ENCODE peak calls at places on chromosomes 13 and 19, in ten cellular contexts. C, Z, U, B, T, L, I, X, H and Q are unnamed samples.

GRCh38 chr19:4976412-4977298 is 7.7 kb downstream of the KDM4B start:
- DNase-seq in C (peak), Z (peak), U (no peak), B (no peak), T (peak), L (no peak), I (peak), X (peak), H (peak), Q (peak)

GRCh38 chr19:11873762-11874161 is 13.8 kb upstream of the ZNF69 start:
- DNase-seq in C (no peak), Z (no peak), U (no peak), B (no peak), T (no peak), L (no peak), I (no peak), X (no peak), H (no peak), Q (no peak)

GRCh38 chr13:94950303-94950702 is 238.0 kb upstream of the SOX21 start:
- DNase-seq in C (no peak), Z (no peak), U (no peak), B (no peak), T (no peak), L (no peak), I (no peak), X (no peak), H (peak), Q (no peak)

GRCh38 chr13:94722596-94722995 is 10.3 kb upstream of the SOX21 start:
- DNase-seq in C (no peak), Z (no peak), U (no peak), B (no peak), T (no peak), L (no peak), I (peak), X (no peak), H (no peak), Q (no peak)

GRCh38 chr19:7507884-7508283 is 8.0 kb upstream of the ZNF358 start:
- DNase-seq in C (peak), Z (peak), U (peak), B (no peak), T (peak), L (no peak), I (peak), X (no peak), H (peak), Q (peak)

GRCh38 chr13:27921421-27921960 is 1.7 kb downstream of the PDX1 start:
- DNase-seq in C (no peak), Z (no peak), U (no peak), B (no peak), T (no peak), L (no peak), I (no peak), X (no peak), H (no peak), Q (peak)

GRCh38 chr19:33275933-33276619 is 26.3 kb downstream of the CEBPA start:
- DNase-seq in C (no peak), Z (no peak), U (no peak), B (no peak), T (no peak), L (no peak), I (no peak), X (no peak), H (no peak), Q (no peak)

GRCh38 chr19:46660601-46661019 is 372 bp downstream of the DACT3 start:
- DNase-seq in C (no peak), Z (no peak), U (peak), B (no peak), T (no peak), L (no peak), I (no peak), X (peak), H (no peak), Q (no peak)

GRCh38 chr19:35090160-35090794 is 25.3 kb upstream of the FXYD3 start:
- DNase-seq in C (no peak), Z (peak), U (peak), B (peak), T (no peak), L (peak), I (peak), X (peak), H (peak), Q (peak)

GRCh38 chr19:19482785-19483625 is 32.3 kb downstream of the TSSK6 start:
- DNase-seq in C (no peak), Z (no peak), U (no peak), B (no peak), T (no peak), L (no peak), I (peak), X (no peak), H (no peak), Q (no peak)

GRCh38 chr13:98445340-98446233 is 131.3 kb downstream of the STK24 start:
- DNase-seq in C (no peak), Z (peak), U (peak), B (peak), T (no peak), L (peak), I (peak), X (peak), H (peak), Q (peak)